ENCODE peak calls at places on chromosomes 5 and 9, in eight cellular contexts. One of them, this sample, is unnamed.

GRCh38 chr5:62403411-62404250 is at the start of gene DIMT1:
- DNase-seq in stomach: peak
- DNase-seq in tibial nerve: peak
- DNase-seq in PC-3: peak
- DNase-seq in BE2C: peak
- DNase-seq in cardiac fibroblast: peak
- DNase-seq in spleen: peak
- DNase-seq in ovary: peak
- DNase-seq in this sample: peak

GRCh38 chr9:120389300-120389699 is 190.7 kb downstream of the CDK5RAP2 start:
- DNase-seq in spleen: no peak
- DNase-seq in ovary: no peak
- DNase-seq in PC-3: no peak
- DNase-seq in cardiac fibroblast: no peak
- DNase-seq in BE2C: no peak
- DNase-seq in stomach: no peak
- DNase-seq in tibial nerve: no peak
- DNase-seq in this sample: no peak

GRCh38 chr9:94656190-94656589 is 16.9 kb upstream of the FBP1 start:
- DNase-seq in PC-3: no peak
- DNase-seq in stomach: no peak
- DNase-seq in cardiac fibroblast: no peak
- DNase-seq in BE2C: no peak
- DNase-seq in spleen: peak
- DNase-seq in ovary: no peak
- DNase-seq in tibial nerve: no peak
- DNase-seq in this sample: peak

GRCh38 chr5:174518512-174518911 is 205.9 kb upstream of the MSX2 start:
- DNase-seq in ovary: no peak
- DNase-seq in tibial nerve: no peak
- DNase-seq in spleen: no peak
- DNase-seq in stomach: no peak
- DNase-seq in cardiac fibroblast: no peak
- DNase-seq in BE2C: no peak
- DNase-seq in PC-3: no peak
- DNase-seq in this sample: no peak

GRCh38 chr5:570886-571285 is 41.3 kb upstream of the CEP72 start:
- DNase-seq in spleen: no peak
- DNase-seq in stomach: no peak
- DNase-seq in BE2C: peak
- DNase-seq in PC-3: no peak
- DNase-seq in tibial nerve: no peak
- DNase-seq in ovary: no peak
- DNase-seq in cardiac fibroblast: no peak
- DNase-seq in this sample: no peak

GRCh38 chr5:150438873-150439546 is 10.5 kb downstream of the RPS14 start:
- DNase-seq in spleen: no peak
- DNase-seq in ovary: no peak
- DNase-seq in stomach: no peak
- DNase-seq in BE2C: peak
- DNase-seq in tibial nerve: no peak
- DNase-seq in PC-3: peak
- DNase-seq in cardiac fibroblast: peak
- DNase-seq in this sample: no peak

GRCh38 chr5:159878988-159879471 is 37.3 kb upstream of the ADRA1B start:
- DNase-seq in PC-3: no peak
- DNase-seq in spleen: no peak
- DNase-seq in BE2C: peak
- DNase-seq in ovary: peak
- DNase-seq in tibial nerve: peak
- DNase-seq in stomach: peak
- DNase-seq in cardiac fibroblast: peak
- DNase-seq in this sample: no peak

GRCh38 chr5:141245250-141245717 is at the start of gene PCDHB15:
- DNase-seq in cardiac fibroblast: peak
- DNase-seq in PC-3: no peak
- DNase-seq in ovary: peak
- DNase-seq in tibial nerve: no peak
- DNase-seq in stomach: no peak
- DNase-seq in BE2C: peak
- DNase-seq in spleen: no peak
- DNase-seq in this sample: no peak

GRCh38 chr9:70941191-70941590 is 180.2 kb downstream of the TRPM3 start:
- DNase-seq in BE2C: no peak
- DNase-seq in spleen: no peak
- DNase-seq in stomach: no peak
- DNase-seq in tibial nerve: no peak
- DNase-seq in PC-3: no peak
- DNase-seq in ovary: no peak
- DNase-seq in cardiac fibroblast: no peak
- DNase-seq in this sample: no peak

GRCh38 chr5:153816870-153817269 is 221.8 kb downstream of the FAM114A2 start:
- DNase-seq in tibial nerve: no peak
- DNase-seq in cardiac fibroblast: no peak
- DNase-seq in BE2C: no peak
- DNase-seq in stomach: no peak
- DNase-seq in spleen: no peak
- DNase-seq in ovary: no peak
- DNase-seq in PC-3: no peak
- DNase-seq in this sample: no peak

GRCh38 chr5:74766348-74766886 is 500 bp downstream of the GFM2 start:
- DNase-seq in cardiac fibroblast: peak
- DNase-seq in ovary: no peak
- DNase-seq in tibial nerve: peak
- DNase-seq in BE2C: no peak
- DNase-seq in stomach: no peak
- DNase-seq in spleen: no peak
- DNase-seq in PC-3: peak
- DNase-seq in this sample: peak

GRCh38 chr5:177025139-177025538 is 2.6 kb downstream of the ZNF346 start:
- DNase-seq in tibial nerve: no peak
- DNase-seq in ovary: no peak
- DNase-seq in cardiac fibroblast: peak
- DNase-seq in spleen: no peak
- DNase-seq in PC-3: no peak
- DNase-seq in stomach: no peak
- DNase-seq in BE2C: no peak
- DNase-seq in this sample: no peak

GRCh38 chr5:177020033-177020432 is 2.5 kb upstream of the ZNF346 start:
- DNase-seq in stomach: no peak
- DNase-seq in BE2C: no peak
- DNase-seq in spleen: no peak
- DNase-seq in ovary: no peak
- DNase-seq in tibial nerve: no peak
- DNase-seq in cardiac fibroblast: no peak
- DNase-seq in PC-3: no peak
- DNase-seq in this sample: no peak

GRCh38 chr5:177024559-177024958 is 2.1 kb downstream of the ZNF346 start:
- DNase-seq in PC-3: no peak
- DNase-seq in spleen: no peak
- DNase-seq in tibial nerve: no peak
- DNase-seq in stomach: no peak
- DNase-seq in cardiac fibroblast: no peak
- DNase-seq in BE2C: no peak
- DNase-seq in ovary: no peak
- DNase-seq in this sample: no peak

GRCh38 chr5:177023247-177023703 is 779 bp downstream of the ZNF346 start:
- DNase-seq in cardiac fibroblast: peak
- DNase-seq in PC-3: peak
- DNase-seq in BE2C: no peak
- DNase-seq in tibial nerve: no peak
- DNase-seq in spleen: no peak
- DNase-seq in stomach: no peak
- DNase-seq in ovary: no peak
- DNase-seq in this sample: no peak

GRCh38 chr5:177022386-177023246 is at the start of gene ZNF346:
- DNase-seq in tibial nerve: peak
- DNase-seq in cardiac fibroblast: peak
- DNase-seq in BE2C: peak
- DNase-seq in PC-3: peak
- DNase-seq in ovary: peak
- DNase-seq in stomach: peak
- DNase-seq in spleen: peak
- DNase-seq in this sample: peak
- H3K4me3 ChIP-seq in tibial nerve: peak
- H3K4me3 ChIP-seq in cardiac fibroblast: peak
- H3K4me3 ChIP-seq in BE2C: peak
- H3K4me3 ChIP-seq in PC-3: peak
- H3K4me3 ChIP-seq in ovary: peak
- H3K4me3 ChIP-seq in stomach: peak
- H3K4me3 ChIP-seq in spleen: peak
- H3K4me3 ChIP-seq in this sample: peak

DNA sequence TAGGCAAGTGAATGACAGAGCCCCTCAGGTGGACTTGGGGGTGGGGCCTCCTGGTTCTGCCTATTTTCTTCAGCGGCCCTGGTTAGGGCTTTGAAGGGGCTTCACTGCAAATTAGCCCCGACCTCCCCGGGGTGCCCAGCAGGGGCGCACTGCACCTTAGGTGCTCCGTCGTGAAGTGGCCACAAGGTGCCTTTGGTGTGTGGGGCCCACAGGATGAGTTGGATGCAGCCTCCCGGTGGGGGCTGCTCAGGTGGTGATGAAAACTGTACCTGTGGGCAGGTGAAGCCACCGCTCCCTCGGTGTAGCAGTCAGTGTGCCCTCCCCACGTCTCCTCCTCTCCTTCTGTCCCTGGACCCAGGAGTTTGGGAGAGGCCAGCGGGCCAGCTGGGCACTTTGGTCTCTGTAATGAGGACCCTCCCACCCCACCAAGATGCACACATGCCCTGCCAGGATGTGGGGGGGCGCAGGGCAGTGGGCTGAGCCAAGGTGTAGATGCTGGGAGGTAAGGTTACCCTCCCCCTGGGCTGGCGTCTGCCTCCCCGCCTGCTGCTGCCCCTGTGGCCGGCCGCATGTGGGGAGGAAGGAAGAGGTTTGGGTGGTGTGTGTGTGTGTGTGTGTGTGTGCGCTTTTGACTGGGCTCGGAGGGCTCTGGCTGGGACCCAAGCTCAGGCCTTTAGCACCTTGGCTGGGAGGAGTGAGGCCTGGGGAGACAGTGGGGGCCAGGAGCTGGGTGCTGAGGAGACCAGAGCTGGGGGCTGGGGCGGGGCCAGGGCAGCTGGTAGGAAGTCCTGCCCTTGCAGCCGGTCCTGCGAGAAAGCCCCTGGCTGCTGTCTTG is 55.6 kb downstream of the RXRA start:
- DNase-seq in PC-3: no peak
- DNase-seq in BE2C: no peak
- DNase-seq in cardiac fibroblast: no peak
- DNase-seq in stomach: no peak
- DNase-seq in ovary: no peak
- DNase-seq in tibial nerve: no peak
- DNase-seq in spleen: peak
- DNase-seq in this sample: peak
- TF ChIP-seq CTCF in PC-3: peak
- TF ChIP-seq CTCF in BE2C: peak
- TF ChIP-seq CTCF in cardiac fibroblast: no peak
- TF ChIP-seq CTCF in stomach: no peak
- TF ChIP-seq CTCF in ovary: no peak
- TF ChIP-seq CTCF in tibial nerve: peak
- TF ChIP-seq CTCF in spleen: peak
- TF ChIP-seq CTCF in this sample: peak

GRCh38 chr9:136482793-136483588 is at the start of gene SEC16A:
- DNase-seq in tibial nerve: peak
- DNase-seq in PC-3: peak
- DNase-seq in ovary: peak
- DNase-seq in cardiac fibroblast: peak
- DNase-seq in spleen: peak
- DNase-seq in BE2C: peak
- DNase-seq in stomach: peak
- DNase-seq in this sample: peak

GRCh38 chr9:136484153-136485048 is 1.6 kb upstream of the SEC16A start:
- DNase-seq in cardiac fibroblast: peak
- DNase-seq in ovary: no peak
- DNase-seq in PC-3: peak
- DNase-seq in BE2C: no peak
- DNase-seq in stomach: peak
- DNase-seq in tibial nerve: no peak
- DNase-seq in spleen: peak
- DNase-seq in this sample: peak

GRCh38 chr9:136483589-136484152 is 831 bp upstream of the SEC16A start:
- DNase-seq in ovary: peak
- DNase-seq in stomach: peak
- DNase-seq in tibial nerve: peak
- DNase-seq in cardiac fibroblast: peak
- DNase-seq in PC-3: peak
- DNase-seq in spleen: peak
- DNase-seq in BE2C: peak
- DNase-seq in this sample: peak

GRCh38 chr9:136482046-136482792 is 621 bp downstream of the SEC16A start:
- DNase-seq in PC-3: peak
- DNase-seq in spleen: no peak
- DNase-seq in BE2C: no peak
- DNase-seq in tibial nerve: peak
- DNase-seq in ovary: no peak
- DNase-seq in cardiac fibroblast: peak
- DNase-seq in stomach: no peak
- DNase-seq in this sample: no peak

DNA sequence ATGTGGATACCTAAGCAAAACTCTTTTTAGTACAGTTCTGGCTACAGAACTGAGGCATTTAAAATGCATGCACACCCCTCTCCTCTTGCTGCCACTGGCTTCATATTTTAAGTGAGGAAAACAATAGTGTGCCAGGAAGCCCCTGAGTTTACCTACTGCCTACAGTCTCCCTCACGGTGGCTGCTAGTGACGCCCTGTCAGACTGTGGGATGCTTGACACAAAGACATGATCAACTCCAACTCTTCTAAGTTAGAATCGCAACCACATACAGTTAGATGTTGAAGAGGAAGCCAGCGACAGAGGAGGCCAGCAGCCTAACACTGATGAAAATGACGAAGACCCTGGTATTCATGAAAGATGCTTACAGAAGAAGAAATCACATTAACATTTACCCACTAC is 1.3 kb downstream of the SEC16A start:
- DNase-seq in PC-3: peak
- DNase-seq in spleen: no peak
- DNase-seq in tibial nerve: no peak
- DNase-seq in ovary: no peak
- DNase-seq in cardiac fibroblast: no peak
- DNase-seq in BE2C: no peak
- DNase-seq in stomach: no peak
- DNase-seq in this sample: no peak
- H3K4me3 ChIP-seq in PC-3: peak
- H3K4me3 ChIP-seq in spleen: peak
- H3K4me3 ChIP-seq in tibial nerve: peak
- H3K4me3 ChIP-seq in ovary: peak
- H3K4me3 ChIP-seq in cardiac fibroblast: peak
- H3K4me3 ChIP-seq in BE2C: peak
- H3K4me3 ChIP-seq in stomach: peak
- H3K4me3 ChIP-seq in this sample: peak

DNA sequence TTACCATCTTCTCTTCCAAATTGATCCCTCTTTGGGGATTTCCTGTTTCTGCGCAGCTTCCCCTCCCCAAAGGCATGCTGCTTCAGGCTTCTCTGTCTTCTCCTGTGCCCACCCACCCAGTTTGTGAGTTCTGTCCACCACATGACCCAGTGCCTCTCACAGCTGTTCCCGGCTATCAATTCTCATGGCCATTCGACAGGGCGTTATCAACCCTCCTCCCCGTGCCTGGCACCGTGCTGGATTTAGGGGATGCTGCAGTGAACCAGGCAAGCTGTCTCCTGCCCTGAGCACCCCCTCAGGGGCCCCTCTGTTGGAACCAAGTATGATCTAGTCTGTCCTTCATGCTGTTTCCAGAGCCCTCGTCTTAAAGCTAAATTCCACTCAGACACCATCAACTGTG is 38.7 kb downstream of the COL23A1 start:
- DNase-seq in stomach: no peak
- DNase-seq in spleen: peak
- DNase-seq in cardiac fibroblast: no peak
- DNase-seq in ovary: no peak
- DNase-seq in PC-3: no peak
- DNase-seq in BE2C: no peak
- DNase-seq in tibial nerve: no peak
- DNase-seq in this sample: no peak
- TF ChIP-seq CTCF in stomach: no peak
- TF ChIP-seq CTCF in spleen: no peak
- TF ChIP-seq CTCF in cardiac fibroblast: no peak
- TF ChIP-seq CTCF in ovary: no peak
- TF ChIP-seq CTCF in PC-3: no peak
- TF ChIP-seq CTCF in BE2C: no peak
- TF ChIP-seq CTCF in tibial nerve: no peak
- TF ChIP-seq CTCF in this sample: no peak